ENCODE peak calls at places on chromosomes 6 and 20, in six cellular contexts. One of them, this sample, is unnamed.

GRCh38 chr6:32113386-32114352 is 4.5 kb upstream of the TNXB start:
- DNase-seq in renal cortical epithelial cell: peak
- DNase-seq in NCI-H1417: peak
- DNase-seq in IMR-90: peak
- DNase-seq in GM04504: peak
- DNase-seq in stimulated activated CD8-positive, alpha-beta memory T cell treated with anti-CD3 and anti-CD28 coated beads, Interleukin-2, amount 100 ng/mL, for 48 hours: no peak
- DNase-seq in this sample: no peak

GRCh38 chr6:147061152-147061551 is 143.1 kb upstream of the STXBP5 start:
- DNase-seq in renal cortical epithelial cell: no peak
- DNase-seq in NCI-H1417: peak
- DNase-seq in IMR-90: no peak
- DNase-seq in GM04504: no peak
- DNase-seq in stimulated activated CD8-positive, alpha-beta memory T cell treated with anti-CD3 and anti-CD28 coated beads, Interleukin-2, amount 100 ng/mL, for 48 hours: no peak
- DNase-seq in this sample: no peak

GRCh38 chr20:56187791-56188190 is 60.7 kb upstream of the MC3R start:
- DNase-seq in renal cortical epithelial cell: no peak
- DNase-seq in NCI-H1417: peak
- DNase-seq in IMR-90: no peak
- DNase-seq in GM04504: no peak
- DNase-seq in stimulated activated CD8-positive, alpha-beta memory T cell treated with anti-CD3 and anti-CD28 coated beads, Interleukin-2, amount 100 ng/mL, for 48 hours: no peak
- DNase-seq in this sample: no peak

GRCh38 chr6:11387702-11388101 is 149.8 kb upstream of the TMEM170B start:
- DNase-seq in renal cortical epithelial cell: no peak
- DNase-seq in NCI-H1417: no peak
- DNase-seq in IMR-90: no peak
- DNase-seq in GM04504: no peak
- DNase-seq in stimulated activated CD8-positive, alpha-beta memory T cell treated with anti-CD3 and anti-CD28 coated beads, Interleukin-2, amount 100 ng/mL, for 48 hours: no peak
- DNase-seq in this sample: no peak

GRCh38 chr20:2742934-2743559 is 50.5 kb downstream of the EBF4 start:
- DNase-seq in renal cortical epithelial cell: peak
- DNase-seq in NCI-H1417: peak
- DNase-seq in IMR-90: peak
- DNase-seq in GM04504: peak
- DNase-seq in stimulated activated CD8-positive, alpha-beta memory T cell treated with anti-CD3 and anti-CD28 coated beads, Interleukin-2, amount 100 ng/mL, for 48 hours: peak
- DNase-seq in this sample: peak

GRCh38 chr20:41171736-41172295 is 34.5 kb downstream of the PLCG1 start:
- DNase-seq in renal cortical epithelial cell: no peak
- DNase-seq in NCI-H1417: no peak
- DNase-seq in IMR-90: no peak
- DNase-seq in GM04504: no peak
- DNase-seq in stimulated activated CD8-positive, alpha-beta memory T cell treated with anti-CD3 and anti-CD28 coated beads, Interleukin-2, amount 100 ng/mL, for 48 hours: no peak
- DNase-seq in this sample: no peak

GRCh38 chr6:50843842-50844241 is 25.2 kb downstream of the TFAP2B start:
- DNase-seq in renal cortical epithelial cell: peak
- DNase-seq in NCI-H1417: no peak
- DNase-seq in IMR-90: no peak
- DNase-seq in GM04504: no peak
- DNase-seq in stimulated activated CD8-positive, alpha-beta memory T cell treated with anti-CD3 and anti-CD28 coated beads, Interleukin-2, amount 100 ng/mL, for 48 hours: no peak
- DNase-seq in this sample: no peak

GRCh38 chr20:17663040-17663399 is 19.0 kb downstream of the RRBP1 start:
- DNase-seq in renal cortical epithelial cell: no peak
- DNase-seq in NCI-H1417: no peak
- DNase-seq in IMR-90: no peak
- DNase-seq in GM04504: no peak
- DNase-seq in stimulated activated CD8-positive, alpha-beta memory T cell treated with anti-CD3 and anti-CD28 coated beads, Interleukin-2, amount 100 ng/mL, for 48 hours: no peak
- DNase-seq in this sample: no peak

GRCh38 chr20:1537731-1538058 is 19.8 kb downstream of the SIRPD start:
- DNase-seq in renal cortical epithelial cell: no peak
- DNase-seq in NCI-H1417: no peak
- DNase-seq in IMR-90: no peak
- DNase-seq in GM04504: no peak
- DNase-seq in stimulated activated CD8-positive, alpha-beta memory T cell treated with anti-CD3 and anti-CD28 coated beads, Interleukin-2, amount 100 ng/mL, for 48 hours: no peak
- DNase-seq in this sample: no peak

GRCh38 chr6:154402081-154402780 is 45.6 kb upstream of the IPCEF1 start:
- DNase-seq in renal cortical epithelial cell: no peak
- DNase-seq in NCI-H1417: no peak
- DNase-seq in IMR-90: peak
- DNase-seq in GM04504: no peak
- DNase-seq in stimulated activated CD8-positive, alpha-beta memory T cell treated with anti-CD3 and anti-CD28 coated beads, Interleukin-2, amount 100 ng/mL, for 48 hours: no peak
- DNase-seq in this sample: no peak

GRCh38 chr6:78580923-78581322 is 286.4 kb upstream of the IRAK1BP1 start:
- DNase-seq in renal cortical epithelial cell: no peak
- DNase-seq in NCI-H1417: no peak
- DNase-seq in IMR-90: no peak
- DNase-seq in GM04504: no peak
- DNase-seq in stimulated activated CD8-positive, alpha-beta memory T cell treated with anti-CD3 and anti-CD28 coated beads, Interleukin-2, amount 100 ng/mL, for 48 hours: no peak
- DNase-seq in this sample: no peak

GRCh38 chr6:34689742-34690141 is 6.8 kb downstream of the ILRUN start:
- DNase-seq in renal cortical epithelial cell: no peak
- DNase-seq in NCI-H1417: no peak
- DNase-seq in IMR-90: no peak
- DNase-seq in GM04504: no peak
- DNase-seq in stimulated activated CD8-positive, alpha-beta memory T cell treated with anti-CD3 and anti-CD28 coated beads, Interleukin-2, amount 100 ng/mL, for 48 hours: no peak
- DNase-seq in this sample: no peak

GRCh38 chr6:127100510-127101140 is 17.8 kb upstream of the RSPO3 start:
- DNase-seq in renal cortical epithelial cell: peak
- DNase-seq in NCI-H1417: peak
- DNase-seq in IMR-90: peak
- DNase-seq in GM04504: no peak
- DNase-seq in stimulated activated CD8-positive, alpha-beta memory T cell treated with anti-CD3 and anti-CD28 coated beads, Interleukin-2, amount 100 ng/mL, for 48 hours: no peak
- DNase-seq in this sample: no peak

GRCh38 chr6:153931431-153931830 is 107.6 kb upstream of the OPRM1 start:
- DNase-seq in renal cortical epithelial cell: no peak
- DNase-seq in NCI-H1417: no peak
- DNase-seq in IMR-90: no peak
- DNase-seq in GM04504: no peak
- DNase-seq in stimulated activated CD8-positive, alpha-beta memory T cell treated with anti-CD3 and anti-CD28 coated beads, Interleukin-2, amount 100 ng/mL, for 48 hours: no peak
- DNase-seq in this sample: no peak

GRCh38 chr6:79077680-79078056 is 386 bp downstream of the PHIP start:
- DNase-seq in renal cortical epithelial cell: no peak
- DNase-seq in NCI-H1417: no peak
- DNase-seq in IMR-90: no peak
- DNase-seq in GM04504: no peak
- DNase-seq in stimulated activated CD8-positive, alpha-beta memory T cell treated with anti-CD3 and anti-CD28 coated beads, Interleukin-2, amount 100 ng/mL, for 48 hours: no peak
- DNase-seq in this sample: no peak

GRCh38 chr6:149285626-149286025 is 31.9 kb upstream of the TAB2 start:
- DNase-seq in renal cortical epithelial cell: no peak
- DNase-seq in NCI-H1417: no peak
- DNase-seq in IMR-90: no peak
- DNase-seq in GM04504: no peak
- DNase-seq in stimulated activated CD8-positive, alpha-beta memory T cell treated with anti-CD3 and anti-CD28 coated beads, Interleukin-2, amount 100 ng/mL, for 48 hours: no peak
- DNase-seq in this sample: no peak

GRCh38 chr6:74467533-74468215 is 738.2 kb downstream of the COL12A1 start:
- DNase-seq in renal cortical epithelial cell: peak
- DNase-seq in NCI-H1417: no peak
- DNase-seq in IMR-90: peak
- DNase-seq in GM04504: no peak
- DNase-seq in stimulated activated CD8-positive, alpha-beta memory T cell treated with anti-CD3 and anti-CD28 coated beads, Interleukin-2, amount 100 ng/mL, for 48 hours: no peak
- DNase-seq in this sample: no peak

GRCh38 chr6:131156411-131156810 is 21.1 kb downstream of the AKAP7 start:
- DNase-seq in renal cortical epithelial cell: no peak
- DNase-seq in NCI-H1417: no peak
- DNase-seq in IMR-90: no peak
- DNase-seq in GM04504: no peak
- DNase-seq in stimulated activated CD8-positive, alpha-beta memory T cell treated with anti-CD3 and anti-CD28 coated beads, Interleukin-2, amount 100 ng/mL, for 48 hours: no peak
- DNase-seq in this sample: no peak

GRCh38 chr20:14712302-14712739 is 374.9 kb upstream of the FLRT3 start:
- DNase-seq in renal cortical epithelial cell: peak
- DNase-seq in NCI-H1417: peak
- DNase-seq in IMR-90: peak
- DNase-seq in GM04504: no peak
- DNase-seq in stimulated activated CD8-positive, alpha-beta memory T cell treated with anti-CD3 and anti-CD28 coated beads, Interleukin-2, amount 100 ng/mL, for 48 hours: no peak
- DNase-seq in this sample: no peak

This sample was measured in stimulated activated effector memory CD8-positive, alpha-beta T cell treated with anti-CD3 and anti-CD28 coated beads, Interleukin-12 subunit alpha, Interleukin-12 subunit beta, amount 100 ng/mL, for 72 hours.